ENCODE peak calls at places on chromosome 17, in eight cellular contexts. C is fibroblast of lung, R is ovary, S is coronary artery, L is left lung, T is MM.1S, B is hepatocyte, H is fibroblast of villous mesenchyme. Q is an unnamed sample.

GRCh38 chr17:51860934-51861561 is 297.5 kb downstream of the CA10 start:
- DNase-seq in C (no peak), R (no peak), S (no peak), L (no peak), T (peak), B (peak), H (no peak), Q (peak)

GRCh38 chr17:20218231-20218630 is 209.1 kb downstream of the SPECC1 start:
- DNase-seq in C (no peak), R (no peak), S (no peak), L (no peak), T (no peak), B (no peak), H (no peak), Q (no peak)

GRCh38 chr17:77373298-77374169 is 232.8 kb downstream of the SEC14L1 start:
- DNase-seq in C (no peak), R (peak), S (no peak), L (no peak), T (no peak), B (peak), H (peak), Q (no peak)

GRCh38 chr17:31387438-31387837 is 4.0 kb upstream of the RAB11FIP4 start:
- DNase-seq in C (no peak), R (no peak), S (peak), L (no peak), T (no peak), B (no peak), H (no peak), Q (no peak)

GRCh38 chr17:55731586-55732250 is 9.1 kb upstream of the TMEM100 start:
- DNase-seq in C (peak), R (peak), S (no peak), L (no peak), T (no peak), B (no peak), H (peak), Q (peak)

GRCh38 chr17:7650509-7651096 is at the start of gene ATP1B2:
- DNase-seq in C (peak), R (peak), S (no peak), L (peak), T (peak), B (peak), H (peak), Q (peak)

GRCh38 chr17:77841742-77842141 is 116.8 kb upstream of the TNRC6C start:
- DNase-seq in C (no peak), R (no peak), S (no peak), L (no peak), T (no peak), B (no peak), H (no peak), Q (no peak)

GRCh38 chr17:78923660-78924453 is 1.3 kb downstream of the TIMP2 start:
- DNase-seq in C (no peak), R (peak), S (no peak), L (peak), T (peak), B (peak), H (no peak), Q (no peak)

GRCh38 chr17:65170839-65171238 is 33.7 kb downstream of the RGS9 start:
- DNase-seq in C (no peak), R (no peak), S (no peak), L (no peak), T (no peak), B (no peak), H (no peak), Q (no peak)

GRCh38 chr17:47941998-47942490 is 673 bp downstream of the PNPO start:
- DNase-seq in C (no peak), R (no peak), S (no peak), L (no peak), T (no peak), B (no peak), H (no peak), Q (no peak)

GRCh38 chr17:40415390-40415789 is 2.3 kb downstream of the TOP2A start:
- DNase-seq in C (peak), R (no peak), S (no peak), L (no peak), T (peak), B (peak), H (peak), Q (peak)

GRCh38 chr17:31327534-31328526 is 6.4 kb upstream of the EVI2A start:
- DNase-seq in C (peak), R (no peak), S (no peak), L (no peak), T (no peak), B (no peak), H (peak), Q (peak)

GRCh38 chr17:29091591-29092291 is 48.8 kb downstream of the PIPOX start:
- DNase-seq in C (no peak), R (no peak), S (no peak), L (no peak), T (no peak), B (no peak), H (no peak), Q (no peak)

GRCh38 chr17:78082988-78083387 is 45.6 kb downstream of the TMC6 start:
- DNase-seq in C (no peak), R (no peak), S (no peak), L (no peak), T (no peak), B (no peak), H (no peak), Q (no peak)

GRCh38 chr17:40358323-40359038 is 6.1 kb downstream of the GJD3 start:
- DNase-seq in C (peak), R (peak), S (peak), L (peak), T (peak), B (peak), H (peak), Q (peak)

GRCh38 chr17:43784628-43785101 is 4.4 kb downstream of the CFAP97D1 start:
- DNase-seq in C (peak), R (no peak), S (no peak), L (no peak), T (no peak), B (no peak), H (peak), Q (peak)

GRCh38 chr17:10549108-10549842 is at the start of gene MYH2:
- DNase-seq in C (no peak), R (no peak), S (no peak), L (no peak), T (no peak), B (no peak), H (no peak), Q (no peak)

GRCh38 chr17:17298108-17298507 is 5.1 kb upstream of the NT5M start:
- DNase-seq in C (no peak), R (no peak), S (no peak), L (no peak), T (peak), B (no peak), H (no peak), Q (peak)

GRCh38 chr17:61117983-61118382 is 281.7 kb upstream of the TBX2 start:
- DNase-seq in C (no peak), R (no peak), S (no peak), L (no peak), T (no peak), B (no peak), H (no peak), Q (no peak)

GRCh38 chr17:225551-225950 is 44.1 kb upstream of the DOC2B start:
- DNase-seq in C (no peak), R (peak), S (no peak), L (no peak), T (no peak), B (no peak), H (no peak), Q (no peak)

GRCh38 chr17:13786000-13786598 is 184.4 kb upstream of the HS3ST3A1 start:
- DNase-seq in C (peak), R (no peak), S (no peak), L (no peak), T (no peak), B (no peak), H (peak), Q (peak)

GRCh38 chr17:35588196-35588920 is 1.2 kb downstream of the AP2B1 start:
- DNase-seq in C (peak), R (no peak), S (no peak), L (no peak), T (no peak), B (peak), H (peak), Q (peak)

GRCh38 chr17:59108400-59109102 is 1.9 kb upstream of the TRIM37 start:
- DNase-seq in C (no peak), R (no peak), S (no peak), L (no peak), T (no peak), B (no peak), H (no peak), Q (peak)

GRCh38 chr17:62703776-62704380 is 76.4 kb downstream of the MRC2 start:
- DNase-seq in C (peak), R (peak), S (peak), L (peak), T (peak), B (peak), H (peak), Q (peak)

GRCh38 chr17:19390951-19391350 is 4.0 kb upstream of the MFAP4 start:
- DNase-seq in C (no peak), R (no peak), S (peak), L (no peak), T (no peak), B (no peak), H (no peak), Q (no peak)

GRCh38 chr17:51869387-51869786 is 289.1 kb downstream of the CA10 start:
- DNase-seq in C (no peak), R (no peak), S (no peak), L (no peak), T (peak), B (peak), H (peak), Q (peak)

GRCh38 chr17:52495646-52496045 is 337.1 kb upstream of the CA10 start:
- DNase-seq in C (no peak), R (no peak), S (no peak), L (peak), T (no peak), B (no peak), H (no peak), Q (no peak)

GRCh38 chr17:22512506-22512905 is 820.2 kb downstream of the KCNJ18 start:
- DNase-seq in C (no peak), R (no peak), S (peak), L (no peak), T (no peak), B (no peak), H (no peak), Q (no peak)

GRCh38 chr17:31052187-31052889 is 42.4 kb upstream of the NF1 start:
- DNase-seq in C (peak), R (peak), S (peak), L (no peak), T (no peak), B (no peak), H (peak), Q (peak)

GRCh38 chr17:55416000-55416399 is 5.6 kb downstream of the MMD start:
- DNase-seq in C (no peak), R (no peak), S (no peak), L (no peak), T (no peak), B (no peak), H (no peak), Q (no peak)

DNA sequence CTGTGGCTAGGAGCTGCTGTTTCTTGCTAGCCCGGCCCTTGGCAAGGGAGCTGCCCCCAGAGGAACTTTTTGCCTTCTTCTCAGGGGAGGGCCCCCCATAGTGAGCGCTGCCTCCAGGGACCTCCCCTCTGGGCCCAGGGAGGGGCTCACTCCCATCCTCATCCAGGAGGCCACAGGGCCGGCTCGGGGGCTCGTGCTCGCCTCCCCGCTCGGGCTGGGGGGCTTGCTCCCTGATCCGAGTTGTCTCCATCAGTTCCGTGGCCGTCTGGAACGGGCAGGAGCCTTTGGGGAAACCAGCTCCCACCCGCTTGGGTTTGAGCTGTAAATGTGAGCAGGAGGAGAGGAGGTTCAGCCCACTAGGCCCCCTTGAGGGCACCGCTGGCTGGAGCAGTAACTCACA is 4.1 kb upstream of the SMIM5 start:
- DNase-seq in C (no peak), R (no peak), S (no peak), L (no peak), T (no peak), B (no peak), H (no peak), Q (no peak)
- TF ChIP-seq CTCF in C (no peak), R (no peak), S (no peak), L (no peak), T (no peak), B (no peak), H (no peak), Q (no peak)

GRCh38 chr17:64004903-64005733 is 7.0 kb downstream of the PRR29 start:
- DNase-seq in C (no peak), R (no peak), S (peak), L (no peak), T (no peak), B (no peak), H (no peak), Q (no peak)

GRCh38 chr17:64005734-64006167 is 7.6 kb downstream of the PRR29 start:
- DNase-seq in C (no peak), R (no peak), S (no peak), L (no peak), T (no peak), B (no peak), H (no peak), Q (no peak)

GRCh38 chr17:64008346-64008745 is 10.2 kb downstream of the PRR29 start:
- DNase-seq in C (no peak), R (no peak), S (no peak), L (no peak), T (no peak), B (no peak), H (no peak), Q (no peak)

GRCh38 chr17:64007838-64008282 is 9.7 kb downstream of the PRR29 start:
- DNase-seq in C (no peak), R (no peak), S (peak), L (no peak), T (no peak), B (no peak), H (no peak), Q (no peak)

GRCh38 chr17:64006361-64007088 is 8.4 kb downstream of the PRR29 start:
- DNase-seq in C (no peak), R (no peak), S (peak), L (no peak), T (no peak), B (no peak), H (peak), Q (peak)
- H3K4me3 ChIP-seq in C (no peak), R (no peak), S (peak), L (peak), T (no peak), B (no peak), H (no peak), Q (no peak)

DNA sequence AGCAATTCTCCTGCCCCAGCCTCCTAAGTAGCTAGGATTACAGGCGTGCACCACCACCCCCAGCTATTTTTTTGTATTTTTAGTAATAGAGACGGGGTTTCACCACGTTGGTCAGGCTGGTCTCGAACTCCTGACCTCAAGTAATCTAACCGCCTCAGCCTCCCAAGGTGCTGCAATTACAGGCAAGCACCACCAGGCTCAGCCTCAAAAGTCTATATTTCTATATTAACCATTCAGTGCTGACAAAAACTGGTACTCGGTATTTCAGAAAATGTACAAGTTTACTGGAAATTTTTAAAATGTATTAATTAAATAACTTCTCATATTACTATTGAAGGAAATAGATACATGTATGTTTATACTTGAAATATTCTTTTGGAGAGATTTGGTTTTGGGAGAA is 1.4 kb upstream of the HEXD start:
- DNase-seq in C (no peak), R (no peak), S (no peak), L (peak), T (no peak), B (no peak), H (no peak), Q (no peak)
- TF ChIP-seq CTCF in C (peak), R (no peak), S (no peak), L (no peak), T (peak), B (no peak), H (no peak), Q (peak)

GRCh38 chr17:69059458-69060205 is 1.1 kb downstream of the ABCA9 start:
- DNase-seq in C (no peak), R (no peak), S (no peak), L (no peak), T (no peak), B (no peak), H (peak), Q (peak)
- H3K4me3 ChIP-seq in C (peak), R (peak), S (peak), L (no peak), T (no peak), B (no peak), H (no peak), Q (peak)

Q was measured in fibroblast of mammary gland.